ENCODE peak calls at places on chromosomes 11 and 22, in ten cellular contexts. R is K562, F is astrocyte, N is esophagus squamous epithelium, V is A673, G is RWPE2, A is IMR-90, X is OCI-LY7, C is GM23338, Q is upper lobe of right lung. T is an unnamed sample. For H3K36me3, the result is how much of the 10 kb centered on the place peaks cover.

GRCh38 chr11:35247863-35248262 is 108.9 kb downstream of the CD44 start:
- DNase-seq in R (no peak), F (no peak), N (no peak), V (no peak), G (no peak), A (no peak), X (no peak), C (no peak), Q (no peak), T (no peak)

GRCh38 chr11:84780689-84781293 is 846.4 kb downstream of the DLG2 start:
- DNase-seq in R (no peak), F (peak), N (no peak), V (peak), G (no peak), A (peak), X (peak), C (peak), Q (no peak), T (peak)

GRCh38 chr22:49686495-49687219 is 141.0 kb downstream of the BRD1 start:
- DNase-seq in R (no peak), F (no peak), N (no peak), V (no peak), G (no peak), A (no peak), X (no peak), C (no peak), Q (no peak), T (no peak)

GRCh38 chr11:95359323-95359656 is 128.3 kb upstream of the SESN3 start:
- DNase-seq in R (no peak), F (no peak), N (no peak), V (no peak), G (no peak), A (no peak), X (no peak), C (no peak), Q (no peak), T (no peak)

GRCh38 chr22:36102995-36103394 is 57.6 kb downstream of the APOL3 start:
- DNase-seq in R (no peak), F (no peak), N (no peak), V (no peak), G (no peak), A (no peak), X (peak), C (no peak), Q (no peak), T (no peak)

GRCh38 chr11:109728056-109728455 is 306.1 kb downstream of the C11orf87 start:
- DNase-seq in R (no peak), F (no peak), N (no peak), V (no peak), G (no peak), A (no peak), X (no peak), C (no peak), Q (no peak), T (peak)

GRCh38 chr22:43088616-43088978 is 594 bp downstream of the TTLL1 start:
- DNase-seq in R (no peak), F (no peak), N (no peak), V (no peak), G (no peak), A (no peak), X (no peak), C (no peak), Q (no peak), T (no peak)

GRCh38 chr11:129503646-129504045 is 128.0 kb downstream of the BARX2 start:
- DNase-seq in R (no peak), F (no peak), N (no peak), V (peak), G (no peak), A (no peak), X (no peak), C (no peak), Q (no peak), T (no peak)

GRCh38 chr11:27242591-27242990 is 120.4 kb downstream of the CCDC34 start:
- DNase-seq in R (no peak), F (peak), N (no peak), V (peak), G (no peak), A (peak), X (no peak), C (no peak), Q (no peak), T (no peak)

GRCh38 chr22:42500164-42500835 is 19.3 kb downstream of the RRP7A start:
- DNase-seq in R (peak), F (peak), N (peak), V (peak), G (peak), A (peak), X (peak), C (peak), Q (peak), T (peak)

GRCh38 chr11:32573228-32573627 is 10.4 kb upstream of the EIF3M start:
- DNase-seq in R (no peak), F (no peak), N (no peak), V (no peak), G (no peak), A (no peak), X (no peak), C (no peak), Q (no peak), T (no peak)

GRCh38 chr11:22130462-22131053 is 62.3 kb upstream of the ANO5 start:
- DNase-seq in R (no peak), F (no peak), N (no peak), V (peak), G (no peak), A (no peak), X (peak), C (peak), Q (no peak), T (peak)

DNA sequence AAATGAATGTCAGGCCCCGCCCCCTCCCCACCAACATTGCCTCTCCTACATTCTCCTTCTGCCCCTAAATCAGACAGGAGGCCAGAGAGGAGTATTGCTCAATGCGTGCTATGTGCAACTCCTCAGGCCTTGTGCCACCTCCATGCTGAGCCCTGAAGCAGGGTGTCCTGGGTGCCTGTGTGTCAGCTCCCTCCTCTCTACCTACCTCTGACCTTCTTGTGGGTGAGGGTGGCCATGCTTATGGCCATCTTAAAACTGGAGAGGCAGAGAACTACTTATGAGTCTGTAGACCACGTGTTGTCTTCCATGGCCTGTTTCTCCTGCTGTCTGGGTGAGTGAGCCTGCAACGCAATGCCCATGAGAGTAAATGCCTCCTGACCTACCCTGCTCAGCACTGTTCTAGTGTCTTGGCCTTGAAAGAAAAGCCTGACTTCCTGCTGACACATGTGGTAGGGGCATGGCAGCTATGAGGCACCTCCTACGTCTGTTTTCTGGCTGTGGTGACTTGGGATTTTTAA is 10.5 kb downstream of the MCAM start:
- DNase-seq in R (no peak), F (no peak), N (no peak), V (no peak), G (no peak), A (peak), X (no peak), C (no peak), Q (no peak), T (no peak)
- H3K36me3 ChIP-seq in R (half or more), F (under half), N (under half), V (under half), G (under half), A (under half), X (under half), C (under half), Q (half or more), T (under half)

GRCh38 chr11:101870510-101870909 is 44.3 kb upstream of the CEP126 start:
- DNase-seq in R (no peak), F (peak), N (no peak), V (no peak), G (no peak), A (peak), X (no peak), C (no peak), Q (no peak), T (peak)
- TF ChIP-seq CTCF in R (no peak), F (no peak), N (no peak), V (no peak), G (no peak), A (no peak), X (no peak), C (no peak), Q (no peak), T (no peak)

GRCh38 chr11:76210920-76211851 is 4.9 kb upstream of the WNT11 start:
- DNase-seq in R (no peak), F (no peak), N (no peak), V (peak), G (no peak), A (no peak), X (no peak), C (peak), Q (no peak), T (no peak)
- H3K4me3 ChIP-seq in R (no peak), F (peak), N (peak), V (peak), G (peak), A (peak), X (no peak), C (peak), Q (peak), T (no peak)

GRCh38 chr11:93715797-93716396 is 25.4 kb downstream of the TAF1D start:
- DNase-seq in R (no peak), F (no peak), N (no peak), V (no peak), G (no peak), A (no peak), X (no peak), C (no peak), Q (no peak), T (no peak)

GRCh38 chr11:93712678-93713077 is 28.6 kb downstream of the TAF1D start:
- DNase-seq in R (no peak), F (no peak), N (no peak), V (no peak), G (no peak), A (no peak), X (no peak), C (no peak), Q (no peak), T (no peak)

GRCh38 chr11:93710239-93710638 is 31.1 kb downstream of the TAF1D start:
- DNase-seq in R (no peak), F (no peak), N (no peak), V (no peak), G (no peak), A (no peak), X (no peak), C (no peak), Q (no peak), T (no peak)
- H3K36me3 ChIP-seq in R (half or more), F (under half), N (under half), V (half or more), G (half or more), A (under half), X (half or more), C (under half), Q (under half), T (under half)

DNA sequence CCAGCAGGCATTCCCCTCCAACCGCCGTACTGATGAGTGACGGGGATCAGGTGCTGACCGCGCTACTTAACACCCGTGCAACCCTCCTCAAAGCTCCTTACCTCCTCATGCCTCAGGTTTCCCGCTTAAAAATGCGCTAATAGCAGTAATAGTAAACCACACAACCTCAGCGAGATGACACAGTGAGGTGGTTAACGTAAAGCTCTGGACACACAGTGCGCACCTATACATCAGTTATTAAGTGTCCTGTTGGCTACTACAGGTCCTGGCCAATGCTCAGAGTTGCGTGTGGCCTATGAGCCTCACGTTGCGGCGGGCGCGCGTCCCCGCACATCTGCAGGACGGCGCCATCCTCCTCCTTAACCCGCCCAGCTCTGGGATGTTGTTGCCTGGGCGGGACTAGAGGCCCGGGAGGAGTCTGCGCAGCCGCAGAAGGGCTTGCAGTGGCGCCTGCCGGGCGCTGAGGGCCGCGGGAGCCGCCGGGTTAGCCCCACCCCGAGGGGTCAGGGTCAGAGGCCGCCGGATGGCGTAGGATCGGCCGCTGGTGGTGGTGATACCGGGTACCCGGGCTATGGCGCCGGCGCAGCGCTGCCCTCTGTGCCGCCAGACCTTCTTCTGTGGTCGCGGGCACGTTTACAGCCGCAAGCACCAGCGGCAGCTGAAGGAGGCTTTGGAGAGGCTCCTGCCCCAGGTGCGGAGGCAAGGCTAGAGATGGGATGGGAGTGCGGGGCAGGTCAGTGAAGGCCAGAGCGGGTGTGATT is at the start of gene CENATAC:
- DNase-seq in R (peak), F (peak), N (peak), V (peak), G (peak), A (peak), X (peak), C (peak), Q (peak), T (peak)
- TF ChIP-seq CTCF in R (peak), F (no peak), N (peak), V (peak), G (no peak), A (peak), X (peak), C (no peak), Q (peak), T (peak)

DNA sequence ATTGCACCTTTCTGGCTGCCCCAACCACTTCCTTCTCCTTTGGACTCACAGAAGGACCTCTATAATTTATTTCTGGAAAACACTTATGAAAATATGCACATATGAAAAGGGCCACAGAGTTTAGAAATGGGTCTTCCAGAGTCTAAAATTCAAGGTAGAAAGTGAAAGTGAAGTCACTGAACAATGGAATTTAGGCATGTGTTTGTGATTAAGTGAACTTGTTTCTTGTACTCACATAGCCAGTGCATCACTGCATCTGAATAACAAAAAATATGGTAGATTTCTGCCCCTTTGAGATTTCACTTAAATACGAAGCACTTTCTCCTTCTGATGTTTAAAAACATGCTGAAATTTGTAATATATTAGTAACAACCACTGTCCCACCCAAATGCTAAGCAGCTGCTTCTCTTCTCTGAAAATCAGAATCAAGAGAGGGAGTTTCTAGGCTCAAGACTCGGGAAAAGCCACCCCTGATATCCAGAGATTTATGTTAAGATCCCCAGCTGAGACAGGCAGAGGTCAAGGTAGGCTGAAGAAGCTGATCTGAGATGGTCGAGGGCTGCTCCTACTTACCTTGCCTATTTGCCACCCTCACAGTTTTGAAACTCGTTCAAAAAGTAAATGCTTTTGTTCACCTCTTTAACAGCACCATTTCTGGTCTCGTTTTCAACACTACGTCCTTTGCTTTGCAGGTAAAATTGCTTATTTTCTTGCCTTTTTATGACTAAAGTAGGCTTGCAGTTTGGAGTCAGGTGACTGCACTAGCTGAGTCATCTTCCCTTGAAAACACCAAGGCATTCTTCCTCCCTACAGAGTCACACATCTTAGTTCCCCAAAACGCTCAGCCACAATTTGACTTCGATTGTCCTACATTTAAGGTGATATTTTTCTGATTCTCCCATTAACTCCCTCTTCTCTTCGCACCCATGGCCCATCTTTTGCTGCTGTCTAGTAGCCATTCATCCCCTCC is at the start of gene XKR3:
- DNase-seq in R (no peak), F (no peak), N (no peak), V (no peak), G (no peak), A (no peak), X (peak), C (peak), Q (no peak), T (no peak)
- H3K4me3 ChIP-seq in R (no peak), F (no peak), N (no peak), V (peak), G (peak), A (no peak), X (peak), C (no peak), Q (peak), T (no peak)